ENCODE peak calls at places on chromosome 7, in seven cellular contexts. W is pancreas, P is H7, D is body of pancreas, M is left ventricle myocardium inferior, R is foreskin fibroblast, X is DMS 273 treated with DMSO at 0.1 percent for 48 hours. H is an unnamed sample.

GRCh38 chr7:157481389-157481788 is 144.6 kb downstream of the DNAJB6 start:
- DNase-seq in W (no peak), P (no peak), D (no peak), M (no peak), R (no peak), X (no peak), H (no peak)

GRCh38 chr7:28623105-28623730 is 210.9 kb downstream of the CREB5 start:
- DNase-seq in W (no peak), P (no peak), D (no peak), M (no peak), R (peak), X (no peak), H (no peak)

GRCh38 chr7:111010833-111011232 is 80.1 kb upstream of the LRRN3 start:
- DNase-seq in W (no peak), P (no peak), D (no peak), M (no peak), R (no peak), X (no peak), H (no peak)

GRCh38 chr7:112383671-112384417 is 66.4 kb upstream of the IFRD1 start:
- DNase-seq in W (peak), P (peak), D (peak), M (no peak), R (no peak), X (peak), H (no peak)

GRCh38 chr7:101678713-101679112 is 49.6 kb upstream of the MYL10 start:
- DNase-seq in W (no peak), P (peak), D (no peak), M (no peak), R (peak), X (no peak), H (no peak)

GRCh38 chr7:83649701-83650100 is 762 bp upstream of the SEMA3E start:
- DNase-seq in W (no peak), P (no peak), D (no peak), M (no peak), R (no peak), X (no peak), H (no peak)

GRCh38 chr7:15158141-15158810 is 255.7 kb upstream of the DGKB start:
- DNase-seq in W (no peak), P (no peak), D (no peak), M (no peak), R (no peak), X (no peak), H (no peak)

GRCh38 chr7:90955641-90956207 is 308.5 kb upstream of the FZD1 start:
- DNase-seq in W (no peak), P (no peak), D (no peak), M (no peak), R (no peak), X (peak), H (no peak)

GRCh38 chr7:37031571-37032257 is 307.4 kb upstream of the AOAH start:
- DNase-seq in W (peak), P (peak), D (peak), M (peak), R (peak), X (peak), H (peak)

GRCh38 chr7:412731-413356 is 106.8 kb downstream of the PDGFA start:
- DNase-seq in W (no peak), P (peak), D (no peak), M (peak), R (no peak), X (peak), H (no peak)

GRCh38 chr7:16492513-16493062 is 27.1 kb upstream of the SOSTDC1 start:
- DNase-seq in W (no peak), P (no peak), D (no peak), M (no peak), R (no peak), X (no peak), H (no peak)